ENCODE peak calls at places on chromosomes 16 and 17, in eight cellular contexts. L is gastrocnemius medialis, J is Peyer's patch, A is heart left ventricle, K is endothelial cell of umbilical vein, T is esophagus squamous epithelium, I is A549, Q is thyroid gland. Z is an unnamed sample. For H3K4me1, the result is how much of the 10 kb centered on the place peaks cover.

GRCh38 chr17:80171681-80172080 is 1.9 kb downstream of the CARD14 start:
- DNase-seq in L (no peak), J (no peak), A (no peak), K (no peak), T (no peak), I (no peak), Q (no peak), Z (no peak)

GRCh38 chr17:82893779-82894178 is 54.0 kb upstream of the ZNF750 start:
- DNase-seq in L (no peak), J (no peak), A (no peak), K (peak), T (no peak), I (no peak), Q (no peak), Z (no peak)

GRCh38 chr17:71413935-71414334 is 706.9 kb upstream of the SOX9 start:
- DNase-seq in L (no peak), J (no peak), A (no peak), K (no peak), T (no peak), I (no peak), Q (no peak), Z (no peak)

GRCh38 chr17:79837888-79838540 is 1.2 kb downstream of the CBX4 start:
- DNase-seq in L (no peak), J (no peak), A (peak), K (no peak), T (no peak), I (no peak), Q (peak), Z (no peak)

GRCh38 chr16:58127033-58127556 is 2.1 kb downstream of the CFAP20 start:
- DNase-seq in L (no peak), J (no peak), A (no peak), K (peak), T (no peak), I (peak), Q (peak), Z (no peak)

GRCh38 chr17:44014133-44014436 is 678 bp downstream of the TMEM101 start:
- DNase-seq in L (no peak), J (no peak), A (no peak), K (no peak), T (no peak), I (no peak), Q (no peak), Z (no peak)

GRCh38 chr16:58381661-58382060 is 10.6 kb upstream of the GINS3 start:
- DNase-seq in L (no peak), J (no peak), A (no peak), K (no peak), T (no peak), I (no peak), Q (no peak), Z (no peak)

GRCh38 chr17:9414471-9414870 is 161.1 kb downstream of the STX8 start:
- DNase-seq in L (no peak), J (no peak), A (no peak), K (no peak), T (no peak), I (no peak), Q (no peak), Z (no peak)

GRCh38 chr16:46583036-46583435 is 38.1 kb downstream of the SHCBP1 start:
- DNase-seq in L (no peak), J (no peak), A (no peak), K (no peak), T (no peak), I (no peak), Q (no peak), Z (no peak)

GRCh38 chr16:85421338-85422123 is 191.6 kb upstream of the GSE1 start:
- DNase-seq in L (no peak), J (no peak), A (no peak), K (no peak), T (no peak), I (no peak), Q (peak), Z (no peak)

GRCh38 chr16:31508706-31509523 is 724 bp upstream of the RUSF1 start:
- DNase-seq in L (no peak), J (no peak), A (no peak), K (no peak), T (no peak), I (peak), Q (no peak), Z (no peak)

GRCh38 chr17:47698749-47699535 is 5.0 kb downstream of the TBKBP1 start:
- DNase-seq in L (no peak), J (peak), A (no peak), K (peak), T (no peak), I (peak), Q (peak), Z (no peak)

GRCh38 chr17:30519166-30519565 is 42.0 kb downstream of the GOSR1 start:
- DNase-seq in L (no peak), J (no peak), A (no peak), K (no peak), T (no peak), I (no peak), Q (no peak), Z (no peak)

GRCh38 chr16:79334127-79334526 is 266.4 kb downstream of the MAF start:
- DNase-seq in L (no peak), J (no peak), A (no peak), K (no peak), T (no peak), I (peak), Q (peak), Z (no peak)

GRCh38 chr16:64459821-64460220 is 662.0 kb downstream of the CDH11 start:
- DNase-seq in L (no peak), J (no peak), A (peak), K (no peak), T (no peak), I (no peak), Q (peak), Z (no peak)

GRCh38 chr17:7435676-7436555 is 681 bp downstream of the TMEM102 start:
- DNase-seq in L (no peak), J (peak), A (peak), K (peak), T (no peak), I (peak), Q (peak), Z (peak)

GRCh38 chr16:74867281-74867849 is 92.7 kb upstream of the FA2H start:
- DNase-seq in L (no peak), J (no peak), A (no peak), K (no peak), T (no peak), I (no peak), Q (no peak), Z (no peak)

GRCh38 chr16:66473654-66474519 is 46.8 kb downstream of the BEAN1 start:
- DNase-seq in L (no peak), J (no peak), A (no peak), K (no peak), T (no peak), I (no peak), Q (no peak), Z (no peak)

GRCh38 chr16:67311607-67312449 is 14.7 kb downstream of the KCTD19 start:
- DNase-seq in L (no peak), J (no peak), A (peak), K (peak), T (no peak), I (peak), Q (no peak), Z (no peak)

GRCh38 chr16:23131036-23131435 is 18.2 kb downstream of the USP31 start:
- DNase-seq in L (peak), J (no peak), A (no peak), K (no peak), T (no peak), I (no peak), Q (no peak), Z (no peak)

GRCh38 chr16:83839561-83839960 is 31.8 kb downstream of the HSBP1 start:
- DNase-seq in L (no peak), J (no peak), A (no peak), K (no peak), T (no peak), I (no peak), Q (no peak), Z (no peak)

GRCh38 chr16:83113317-83113716 is 486.5 kb downstream of the CDH13 start:
- DNase-seq in L (no peak), J (no peak), A (no peak), K (peak), T (no peak), I (peak), Q (peak), Z (no peak)

GRCh38 chr16:22813223-22813945 is 578 bp upstream of the HS3ST2 start:
- DNase-seq in L (no peak), J (peak), A (peak), K (peak), T (no peak), I (no peak), Q (peak), Z (no peak)

GRCh38 chr17:77320046-77320445 is 179.3 kb downstream of the SEC14L1 start:
- DNase-seq in L (peak), J (peak), A (no peak), K (no peak), T (no peak), I (no peak), Q (no peak), Z (no peak)

GRCh38 chr17:48037036-48037881 is at the start of gene COPZ2:
- DNase-seq in L (no peak), J (no peak), A (peak), K (peak), T (no peak), I (peak), Q (peak), Z (peak)

GRCh38 chr17:36921131-36921851 is 16.0 kb upstream of the LHX1 start:
- DNase-seq in L (no peak), J (no peak), A (no peak), K (no peak), T (no peak), I (peak), Q (no peak), Z (no peak)

GRCh38 chr17:76018801-76019200 is 8.3 kb downstream of the EVPL start:
- DNase-seq in L (no peak), J (no peak), A (no peak), K (no peak), T (no peak), I (no peak), Q (no peak), Z (no peak)

GRCh38 chr16:47037396-47037745 is 63.9 kb upstream of the DNAJA2 start:
- DNase-seq in L (no peak), J (no peak), A (peak), K (no peak), T (no peak), I (peak), Q (peak), Z (no peak)

GRCh38 chr16:56972403-56972802 is 10.7 kb downstream of the CETP start:
- DNase-seq in L (no peak), J (no peak), A (no peak), K (no peak), T (no peak), I (no peak), Q (no peak), Z (no peak)

GRCh38 chr16:56969769-56970168 is 8.0 kb downstream of the CETP start:
- DNase-seq in L (no peak), J (no peak), A (no peak), K (no peak), T (no peak), I (no peak), Q (no peak), Z (no peak)

GRCh38 chr16:56972898-56973689 is 11.3 kb downstream of the CETP start:
- DNase-seq in L (no peak), J (no peak), A (no peak), K (no peak), T (no peak), I (no peak), Q (no peak), Z (no peak)

GRCh38 chr16:56971768-56972043 is 10.0 kb downstream of the CETP start:
- DNase-seq in L (no peak), J (no peak), A (no peak), K (no peak), T (no peak), I (no peak), Q (no peak), Z (no peak)

DNA sequence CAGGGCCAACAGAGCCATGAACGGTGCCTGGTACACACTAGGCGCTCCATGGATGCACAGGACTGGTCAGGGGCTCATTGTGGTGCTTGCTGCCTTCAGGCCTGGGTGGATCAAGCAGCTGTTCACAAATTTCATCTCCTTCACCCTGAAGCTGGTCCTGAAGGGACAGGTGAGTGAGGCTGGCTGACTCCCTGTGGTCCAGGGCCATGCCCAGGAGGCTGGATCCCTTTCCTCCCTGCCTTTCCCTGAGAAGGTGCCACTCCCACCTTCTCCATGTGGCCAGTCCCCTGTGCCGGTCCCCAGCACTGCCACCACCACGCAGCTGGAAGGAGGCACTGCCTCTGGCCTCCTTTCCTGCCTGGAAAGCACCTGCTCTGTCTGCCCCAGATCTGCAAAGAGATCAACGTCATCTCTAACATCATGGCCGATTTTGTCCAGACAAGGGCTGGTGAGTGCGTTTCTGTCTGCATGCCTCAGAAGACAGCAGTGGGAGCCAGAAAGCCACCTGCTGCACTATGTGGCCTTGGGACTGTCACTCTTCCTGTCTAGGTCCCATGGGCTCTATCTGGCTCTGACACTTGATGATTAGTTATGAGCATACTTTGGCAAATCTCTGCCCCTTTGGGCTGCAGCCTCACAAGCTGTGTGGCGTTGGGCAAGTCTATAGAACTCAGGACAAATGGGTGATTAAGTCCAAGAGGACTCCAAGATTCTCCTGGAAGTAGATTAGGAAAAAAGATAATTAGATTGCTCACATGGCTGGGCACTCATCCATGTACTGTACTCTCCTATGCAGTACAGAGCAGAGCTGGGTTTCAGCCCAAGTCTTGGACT is 9.4 kb downstream of the CETP start:
- DNase-seq in L (no peak), J (no peak), A (no peak), K (no peak), T (no peak), I (no peak), Q (no peak), Z (no peak)
- TF ChIP-seq POLR2A in L (no peak), J (no peak), A (no peak), K (no peak), T (no peak), I (no peak), Q (no peak), Z (no peak)

GRCh38 chr17:3529817-3530741 is 27.5 kb downstream of the TRPV3 start:
- DNase-seq in L (no peak), J (no peak), A (peak), K (no peak), T (no peak), I (no peak), Q (no peak), Z (no peak)

GRCh38 chr17:3532859-3533142 is 24.8 kb downstream of the TRPV3 start:
- DNase-seq in L (no peak), J (no peak), A (no peak), K (no peak), T (no peak), I (no peak), Q (no peak), Z (no peak)

GRCh38 chr17:3533752-3534151 is 23.9 kb downstream of the TRPV3 start:
- DNase-seq in L (no peak), J (no peak), A (no peak), K (no peak), T (no peak), I (no peak), Q (no peak), Z (no peak)

GRCh38 chr17:3532106-3532858 is 25.3 kb downstream of the TRPV3 start:
- DNase-seq in L (no peak), J (no peak), A (no peak), K (no peak), T (no peak), I (no peak), Q (no peak), Z (no peak)

GRCh38 chr17:3531266-3532101 is 26.1 kb downstream of the TRPV3 start:
- DNase-seq in L (no peak), J (no peak), A (peak), K (no peak), T (no peak), I (no peak), Q (no peak), Z (no peak)
- H3K4me1 ChIP-seq in L (under half), J (under half), A (under half), K (under half), T (under half), I (under half), Q (under half), Z (under half)

DNA sequence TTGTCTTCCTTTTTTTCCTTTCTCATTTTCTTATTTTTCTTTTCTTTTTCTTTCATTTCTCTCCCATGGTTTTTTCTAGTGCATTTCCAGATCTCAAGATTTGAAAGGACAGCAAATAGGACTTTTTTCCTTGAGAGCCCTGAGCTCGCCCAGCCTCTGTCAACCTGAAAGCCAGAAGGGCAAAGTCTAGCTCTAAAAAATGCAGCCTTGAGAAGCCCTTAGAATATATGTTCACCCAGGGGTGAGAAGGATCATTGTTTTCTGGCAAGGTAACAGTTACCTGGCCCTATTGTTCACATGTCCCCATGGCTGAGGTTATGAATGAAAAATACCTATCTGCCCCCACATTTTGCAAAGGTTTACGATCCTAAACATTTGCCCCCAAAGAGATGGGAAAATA is 218.4 kb downstream of the IRX3 start:
- DNase-seq in L (no peak), J (no peak), A (no peak), K (no peak), T (no peak), I (no peak), Q (no peak), Z (no peak)
- TF ChIP-seq POLR2A in L (no peak), J (no peak), A (no peak), K (no peak), T (no peak), I (no peak), Q (no peak), Z (no peak)

DNA sequence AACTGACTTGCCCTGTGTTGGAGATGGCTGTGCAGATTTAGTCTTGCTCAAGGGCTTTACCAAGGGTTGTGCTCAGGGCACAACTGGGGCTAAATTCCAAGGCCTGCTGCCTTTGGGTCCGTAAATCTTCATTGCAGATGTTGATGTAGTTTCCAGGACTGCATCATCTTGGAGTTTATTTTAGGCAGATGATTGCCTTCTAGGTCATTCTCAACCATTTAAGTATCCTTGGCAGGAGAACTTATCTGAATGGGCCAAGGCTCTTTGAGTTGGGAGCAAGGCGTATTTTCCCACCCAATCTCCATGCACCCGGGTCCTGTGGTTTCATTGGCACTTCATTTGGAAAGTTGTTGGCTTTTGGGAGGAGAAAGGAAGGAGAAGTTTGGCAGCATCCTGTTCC is 200.3 kb downstream of the MSI2 start:
- DNase-seq in L (no peak), J (no peak), A (no peak), K (no peak), T (no peak), I (no peak), Q (no peak), Z (no peak)
- H3K4me1 ChIP-seq in L (under half), J (under half), A (under half), K (under half), T (under half), I (under half), Q (under half), Z (under half)

GRCh38 chr17:59786536-59787319 is 79.3 kb downstream of the VMP1 start:
- DNase-seq in L (peak), J (no peak), A (no peak), K (peak), T (peak), I (peak), Q (peak), Z (peak)
- TF ChIP-seq POLR2A in L (peak), J (peak), A (no peak), K (peak), T (no peak), I (no peak), Q (peak), Z (peak)

GRCh38 chr16:28205974-28206373 is 5.8 kb downstream of the XPO6 start:
- DNase-seq in L (no peak), J (no peak), A (no peak), K (no peak), T (no peak), I (no peak), Q (no peak), Z (no peak)
- H3K4me1 ChIP-seq in L (under half), J (under half), A (under half), K (under half), T (under half), I (under half), Q (under half), Z (under half)

GRCh38 chr17:68289936-68290267 is 1.0 kb downstream of the SLC16A6 start:
- DNase-seq in L (no peak), J (no peak), A (no peak), K (no peak), T (no peak), I (no peak), Q (peak), Z (no peak)

GRCh38 chr17:68289473-68289872 is 1.5 kb downstream of the SLC16A6 start:
- DNase-seq in L (no peak), J (no peak), A (no peak), K (no peak), T (no peak), I (no peak), Q (no peak), Z (no peak)

GRCh38 chr17:68288804-68289203 is 2.1 kb downstream of the SLC16A6 start:
- DNase-seq in L (no peak), J (no peak), A (no peak), K (no peak), T (no peak), I (peak), Q (no peak), Z (no peak)

GRCh38 chr17:68290268-68290954 is 516 bp downstream of the SLC16A6 start:
- DNase-seq in L (no peak), J (peak), A (no peak), K (no peak), T (no peak), I (no peak), Q (peak), Z (no peak)

GRCh38 chr17:68288375-68288774 is 2.6 kb downstream of the SLC16A6 start:
- DNase-seq in L (no peak), J (no peak), A (no peak), K (no peak), T (no peak), I (no peak), Q (no peak), Z (no peak)
- TF ChIP-seq POLR2A in L (no peak), J (no peak), A (no peak), K (no peak), T (no peak), I (no peak), Q (no peak), Z (no peak)

GRCh38 chr16:1537138-1537577 is 3.7 kb downstream of the TMEM204 start:
- DNase-seq in L (no peak), J (no peak), A (no peak), K (no peak), T (no peak), I (no peak), Q (no peak), Z (no peak)

GRCh38 chr16:1539720-1540555 is 6.5 kb downstream of the TMEM204 start:
- DNase-seq in L (no peak), J (no peak), A (peak), K (no peak), T (no peak), I (no peak), Q (no peak), Z (no peak)

GRCh38 chr16:1540556-1540855 is 7.0 kb downstream of the TMEM204 start:
- DNase-seq in L (no peak), J (no peak), A (no peak), K (no peak), T (no peak), I (no peak), Q (no peak), Z (no peak)

GRCh38 chr16:1537763-1538289 is 4.4 kb downstream of the TMEM204 start:
- DNase-seq in L (no peak), J (no peak), A (no peak), K (no peak), T (no peak), I (no peak), Q (no peak), Z (no peak)

GRCh38 chr16:1538804-1539520 is 5.5 kb downstream of the TMEM204 start:
- DNase-seq in L (no peak), J (no peak), A (peak), K (no peak), T (no peak), I (peak), Q (no peak), Z (no peak)
- H3K4me1 ChIP-seq in L (under half), J (under half), A (under half), K (under half), T (under half), I (under half), Q (under half), Z (under half)